ENCODE peak calls at places on chromosomes 11 and 22, in seven cellular contexts. B, D, F, N, S, A and I are unnamed samples.

GRCh38 chr11:117181586-117182550 is 3.3 kb downstream of the SIDT2 start:
- DNase-seq in F (no peak), S (no peak), B (no peak), A (no peak), N (no peak), D (no peak), I (no peak)

GRCh38 chr11:120501976-120502755 is 9.4 kb upstream of the GRIK4 start:
- DNase-seq in N (no peak), S (peak; percentile 22), A (no peak), F (no peak), D (no peak), B (no peak), I (no peak)

GRCh38 chr11:119702261-119702591 is 26.8 kb downstream of the NECTIN1 start:
- DNase-seq in S (peak; percentile 38), B (no peak), A (no peak), N (peak; percentile 24), D (no peak), F (no peak), I (no peak)

GRCh38 chr11:118622376-118623290 is 15.2 kb downstream of the PHLDB1 start:
- DNase-seq in S (peak; percentile 76), B (no peak), N (peak; percentile 88), D (peak; percentile 55), F (no peak), A (no peak), I (no peak)

GRCh38 chr11:13760115-13760514 is 91.6 kb downstream of the FAR1 start:
- DNase-seq in S (no peak), N (no peak), B (no peak), A (no peak), F (no peak), D (no peak), I (no peak)

GRCh38 chr22:43310311-43310710 is 32.9 kb downstream of the SCUBE1 start:
- DNase-seq in N (no peak), B (no peak), F (no peak), D (no peak), A (no peak), S (no peak), I (no peak)

GRCh38 chr11:14300661-14301304 is 58.2 kb downstream of the RRAS2 start:
- DNase-seq in D (peak; percentile 57), N (peak; percentile 44), S (peak; percentile 85), B (peak; percentile 27), A (no peak), F (peak; percentile 38), I (no peak)

GRCh38 chr22:23071163-23072034 is 1.1 kb downstream of the GNAZ start:
- DNase-seq in B (no peak), D (no peak), F (no peak), A (no peak), S (no peak), N (no peak), I (peak; percentile 44)

GRCh38 chr22:31898911-31899310 is 45.4 kb upstream of the YWHAH start:
- DNase-seq in A (no peak), S (peak; percentile 45), N (no peak), F (no peak), B (no peak), D (no peak), I (no peak)

GRCh38 chr11:63505857-63506528 is at the start of gene LGALS12:
- DNase-seq in B (no peak), N (no peak), S (no peak), A (no peak), F (no peak), D (no peak), I (peak; percentile 55)

GRCh38 chr22:40213478-40213877 is 35.8 kb downstream of the TNRC6B start:
- DNase-seq in N (no peak), D (no peak), F (no peak), B (no peak), A (no peak), S (no peak), I (no peak)

DNA sequence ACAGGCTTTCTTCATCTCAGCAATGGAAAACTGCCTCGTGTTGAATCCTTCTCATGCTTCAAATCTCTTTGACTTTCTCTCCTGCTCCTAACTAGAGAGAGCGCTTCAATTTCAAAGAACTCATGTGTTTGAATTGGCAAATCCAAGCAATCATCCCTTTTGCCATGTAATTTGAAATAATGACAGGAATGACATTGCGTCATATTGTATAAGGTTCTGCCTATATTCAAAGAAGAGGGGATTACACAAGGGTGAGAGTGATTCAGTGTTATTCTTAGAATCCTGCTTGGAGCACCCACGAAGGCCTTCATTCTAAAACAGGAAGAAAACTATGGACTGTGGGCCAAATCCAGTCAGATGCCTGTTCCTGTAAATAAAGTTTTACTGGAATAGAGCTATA is 720.6 kb downstream of the JRKL start:
- DNase-seq in S (no peak), F (no peak), D (no peak), A (no peak), B (no peak), N (no peak), I (no peak)
- TF ChIP-seq CTCF in S (no peak), F (no peak), D (no peak), A (no peak), B (no peak), N (no peak), I (no peak)

DNA sequence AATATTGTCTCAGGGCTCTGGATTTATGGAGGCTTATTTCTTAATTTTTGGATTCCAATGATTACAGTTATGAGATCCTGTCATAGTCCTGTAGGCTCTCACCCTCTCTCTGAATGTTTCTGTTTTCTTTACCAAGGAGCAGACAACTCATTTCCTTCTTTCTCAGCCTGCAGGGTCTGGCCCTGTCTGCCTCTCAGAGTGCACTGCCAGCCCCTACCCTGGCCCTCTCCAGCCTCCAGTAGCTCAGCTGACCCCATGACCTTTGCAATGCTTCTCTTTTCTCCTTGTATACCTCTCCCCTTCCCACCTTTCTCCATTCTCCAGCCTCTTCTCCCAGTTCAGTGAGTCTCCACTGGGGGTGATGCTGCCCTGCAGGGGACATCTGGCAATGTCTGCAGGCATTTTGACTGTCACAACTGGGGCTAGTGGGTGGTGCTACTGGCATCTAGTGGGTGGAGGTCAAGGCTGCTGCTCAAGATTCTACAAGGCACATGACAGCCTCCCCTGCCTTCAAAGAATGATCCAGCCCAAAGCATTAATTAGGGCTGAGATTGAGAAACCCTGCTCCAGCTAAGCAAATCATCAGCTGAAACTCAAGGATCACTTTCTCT is 78.8 kb downstream of the APIP start:
- DNase-seq in B (no peak), N (no peak), A (no peak), S (peak; percentile 65), D (peak; percentile 34), F (no peak), I (no peak)
- TF ChIP-seq CTCF in B (no peak), N (no peak), A (no peak), S (no peak), D (no peak), F (no peak), I (no peak)

GRCh38 chr11:128548655-128549255 is 38.6 kb downstream of the ETS1 start:
- DNase-seq in B (no peak), D (no peak), A (no peak), S (peak; percentile 74), F (peak; percentile 31), N (no peak), I (no peak)
- TF ChIP-seq CTCF in B (no peak), D (no peak), A (peak; percentile 7), S (no peak), F (no peak), N (no peak), I (no peak)

DNA sequence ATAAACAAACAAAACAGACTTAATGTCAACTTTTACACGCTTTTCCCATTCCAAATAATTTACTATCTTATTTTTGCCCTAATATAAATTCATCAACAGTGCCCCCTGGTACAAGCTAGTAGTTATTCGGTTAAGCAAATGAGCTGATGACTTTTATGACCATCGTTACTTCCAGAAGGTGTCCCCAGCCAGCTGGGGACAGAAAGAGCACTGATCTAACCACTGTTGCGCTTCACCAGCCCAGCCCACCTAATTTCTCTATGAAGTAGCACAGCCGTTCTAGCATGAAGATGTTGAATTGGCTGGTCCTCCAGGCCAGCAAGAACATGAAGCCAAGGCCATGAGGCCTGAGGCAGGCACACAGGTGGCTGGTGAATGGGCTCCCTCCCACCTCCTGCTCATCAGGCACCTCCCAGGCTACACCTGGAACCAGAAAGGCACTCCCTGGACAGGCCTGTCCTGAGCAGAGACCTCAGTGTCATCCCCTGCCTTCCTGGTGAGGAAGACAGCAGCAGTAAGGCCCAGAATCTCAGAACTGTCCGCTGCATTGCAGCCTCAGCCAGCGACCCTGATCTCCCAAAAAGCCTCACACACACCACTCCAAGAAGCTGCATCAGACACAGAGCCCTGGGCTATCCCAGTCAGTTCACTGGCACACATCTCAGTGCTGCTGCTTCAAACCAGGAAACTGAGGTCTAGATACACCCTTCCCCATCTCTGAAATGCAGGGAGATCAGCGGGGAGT is 12.9 kb downstream of the GNB1L start:
- DNase-seq in D (no peak), B (no peak), A (no peak), F (no peak), S (no peak), N (no peak), I (no peak)
- TF ChIP-seq CTCF in D (no peak), B (no peak), A (no peak), F (no peak), S (no peak), N (no peak), I (no peak)

GRCh38 chr11:90930252-90930651 is 707.4 kb upstream of the CHORDC1 start:
- DNase-seq in D (no peak), F (no peak), S (no peak), B (no peak), N (no peak), A (no peak), I (no peak)
- TF ChIP-seq CTCF in D (no peak), F (no peak), S (no peak), B (no peak), N (no peak), A (no peak), I (no peak)

GRCh38 chr22:45977551-45978274 is 751 bp upstream of the WNT7B start:
- DNase-seq in S (peak; percentile 36), D (peak; percentile 59), F (no peak), N (no peak), A (no peak), B (no peak), I (no peak)
- TF ChIP-seq CTCF in S (no peak), D (no peak), F (no peak), N (no peak), A (no peak), B (no peak), I (no peak)